ENCODE peak calls at places on chromosome 7, in five cellular contexts. Y, E, H, B and D are unnamed samples.

GRCh38 chr7:80837345-80837744 is 81.5 kb downstream of the SEMA3C start:
- DNase-seq in Y (no peak), E (no peak), H (no peak), B (no peak), D (no peak)

GRCh38 chr7:99601656-99602310 is 3.7 kb downstream of the TMEM225B start:
- DNase-seq in Y (no peak), E (no peak), H (no peak), B (no peak), D (no peak)

GRCh38 chr7:148700693-148701092 is 2.0 kb downstream of the CUL1 start:
- DNase-seq in Y (peak; percentile 56), E (peak; percentile 61), H (no peak), B (peak; percentile 65), D (no peak)

GRCh38 chr7:151930695-151931094 is 25.6 kb upstream of the GALNTL5 start:
- DNase-seq in Y (no peak), E (no peak), H (no peak), B (no peak), D (no peak)

GRCh38 chr7:16271990-16272665 is 149.2 kb downstream of the CRPPA start:
- DNase-seq in Y (peak; percentile 56), E (no peak), H (no peak), B (no peak), D (no peak)

GRCh38 chr7:96198047-96198636 is 123.8 kb downstream of the SLC25A13 start:
- DNase-seq in Y (peak; percentile 31), E (no peak), H (no peak), B (no peak), D (no peak)

GRCh38 chr7:143238289-143238995 is 16.6 kb downstream of the TAS2R40 start:
- DNase-seq in Y (no peak), E (no peak), H (no peak), B (no peak), D (no peak)

GRCh38 chr7:79785556-79785955 is 332.1 kb upstream of the MAGI2 start:
- DNase-seq in Y (peak; percentile 30), E (no peak), H (no peak), B (no peak), D (no peak)

GRCh38 chr7:71900556-71900955 is 511.6 kb downstream of the CALN1 start:
- DNase-seq in Y (no peak), E (no peak), H (no peak), B (no peak), D (no peak)

GRCh38 chr7:99128076-99128950 is 15.6 kb downstream of the SMURF1 start:
- DNase-seq in Y (no peak), E (no peak), H (no peak), B (no peak), D (no peak)

GRCh38 chr7:16697507-16698199 is 51.7 kb downstream of the BZW2 start:
- DNase-seq in Y (peak; percentile 73), E (no peak), H (no peak), B (no peak), D (no peak)

GRCh38 chr7:53431901-53432300 is 396.5 kb downstream of the POM121L12 start:
- DNase-seq in Y (no peak), E (no peak), H (no peak), B (no peak), D (no peak)

GRCh38 chr7:28507538-28508282 is 95.4 kb downstream of the CREB5 start:
- DNase-seq in Y (no peak), E (no peak), H (no peak), B (no peak), D (no peak)

GRCh38 chr7:74654811-74655210 is 2.7 kb upstream of the GTF2I start:
- DNase-seq in Y (no peak), E (no peak), H (no peak), B (no peak), D (no peak)

GRCh38 chr7:110130669-110131068 is 960.3 kb upstream of the LRRN3 start:
- DNase-seq in Y (no peak), E (no peak), H (no peak), B (no peak), D (no peak)

GRCh38 chr7:137933270-137934017 is 68.4 kb downstream of the CREB3L2 start:
- DNase-seq in Y (peak; percentile 82), E (peak; percentile 57), H (no peak), B (no peak), D (peak; percentile 48)

GRCh38 chr7:4819450-4820404 is 42.1 kb downstream of the PAPOLB start:
- DNase-seq in Y (no peak), E (no peak), H (no peak), B (no peak), D (peak; percentile 56)

GRCh38 chr7:135074096-135074495 is 73.8 kb upstream of the TMEM140 start:
- DNase-seq in Y (no peak), E (peak; percentile 33), H (no peak), B (no peak), D (no peak)

GRCh38 chr7:1081931-1082401 is 5.9 kb upstream of the GPER1 start:
- DNase-seq in Y (peak; percentile 73), E (no peak), H (no peak), B (no peak), D (no peak)

GRCh38 chr7:42074079-42074478 is 162.9 kb downstream of the GLI3 start:
- DNase-seq in Y (no peak), E (no peak), H (no peak), B (no peak), D (no peak)

GRCh38 chr7:13800694-13801448 is 188.6 kb downstream of the ETV1 start:
- DNase-seq in Y (peak; percentile 93), E (no peak), H (no peak), B (no peak), D (no peak)

GRCh38 chr7:133545613-133546012 is 292.7 kb downstream of the EXOC4 start:
- DNase-seq in Y (peak; percentile 66), E (no peak), H (no peak), B (no peak), D (no peak)

GRCh38 chr7:2001601-2002442 is 230.9 kb downstream of the MAD1L1 start:
- DNase-seq in Y (no peak), E (no peak), H (no peak), B (no peak), D (peak; percentile 11)

GRCh38 chr7:126483972-126484371 is 768.8 kb downstream of the GRM8 start:
- DNase-seq in Y (no peak), E (peak; percentile 81), H (no peak), B (no peak), D (no peak)

GRCh38 chr7:104982773-104983619 is 31.0 kb upstream of the KMT2E start:
- DNase-seq in Y (no peak), E (no peak), H (no peak), B (peak; percentile 52), D (no peak)

GRCh38 chr7:7662527-7662926 is 22.0 kb downstream of the UMAD1 start:
- DNase-seq in Y (no peak), E (peak; percentile 37), H (no peak), B (no peak), D (no peak)

GRCh38 chr7:93055543-93056107 is 62.2 kb downstream of the SAMD9 start:
- DNase-seq in Y (peak; percentile 18), E (peak; percentile 62), H (no peak), B (peak; percentile 54), D (no peak)

GRCh38 chr7:86058649-86059048 is 585.1 kb upstream of the GRM3 start:
- DNase-seq in Y (no peak), E (no peak), H (no peak), B (no peak), D (no peak)

GRCh38 chr7:130966246-130967009 is 232.4 kb upstream of the KLF14 start:
- DNase-seq in Y (peak; percentile 91), E (no peak), H (no peak), B (no peak), D (no peak)

GRCh38 chr7:40162516-40162915 is 27.7 kb downstream of the SUGCT start:
- DNase-seq in Y (peak; percentile 2), E (no peak), H (no peak), B (no peak), D (no peak)

GRCh38 chr7:98420966-98421612 is 20.2 kb upstream of the BAIAP2L1 start:
- DNase-seq in Y (no peak), E (peak; percentile 48), H (no peak), B (peak; percentile 73), D (peak; percentile 54)

GRCh38 chr7:158121441-158122045 is 466.1 kb downstream of the PTPRN2 start:
- DNase-seq in Y (no peak), E (no peak), H (no peak), B (no peak), D (no peak)

GRCh38 chr7:23065974-23066373 is 39.6 kb upstream of the KLHL7 start:
- DNase-seq in Y (peak; percentile 73), E (no peak), H (no peak), B (no peak), D (no peak)

GRCh38 chr7:148129023-148129422 is 461.5 kb upstream of the C7orf33 start:
- DNase-seq in Y (no peak), E (no peak), H (no peak), B (no peak), D (no peak)

GRCh38 chr7:20826243-20826642 is 39.6 kb upstream of the SP8 start:
- DNase-seq in Y (no peak), E (no peak), H (no peak), B (no peak), D (no peak)
- H3K4me3 ChIP-seq in Y (no peak overlapping the region), E (no peak overlapping the region), H (no peak overlapping the region), B (no peak overlapping the region), D (no peak overlapping the region)

DNA sequence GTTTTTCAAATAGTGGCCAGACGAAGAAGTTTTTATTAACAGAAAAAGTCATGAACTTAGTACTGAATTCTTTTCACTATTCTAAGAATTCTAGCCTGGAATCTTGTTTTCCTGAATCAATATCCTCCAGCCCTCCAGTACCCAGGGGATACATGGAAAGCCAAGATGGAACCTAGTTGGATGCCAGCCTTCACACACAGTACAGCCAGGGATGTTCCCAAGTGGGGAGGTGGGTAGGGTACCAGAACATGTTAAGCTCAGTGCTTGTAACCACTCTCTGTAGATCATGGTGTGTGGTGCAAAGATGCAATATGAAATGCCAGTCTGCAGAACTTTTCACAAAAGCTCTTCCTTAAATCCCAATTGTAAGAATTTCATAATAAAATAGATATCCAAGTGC is 128.0 kb downstream of the POU6F2 start:
- DNase-seq in Y (no peak), E (no peak), H (no peak), B (no peak), D (no peak)
- H3K4me1 ChIP-seq in Y (no peaks in the 10 kb centered on the region), E (no peaks in the 10 kb centered on the region), H (no peaks in the 10 kb centered on the region), B (no peaks in the 10 kb centered on the region), D (no peaks in the 10 kb centered on the region)

GRCh38 chr7:84210301-84210700 is 15.7 kb upstream of the SEMA3A start:
- DNase-seq in Y (no peak), E (peak; percentile 93), H (no peak), B (no peak), D (no peak)
- H3K4me3 ChIP-seq in Y (no peak overlapping the region), E (no peak overlapping the region), H (no peak overlapping the region), B (no peak overlapping the region), D (no peak overlapping the region)

DNA sequence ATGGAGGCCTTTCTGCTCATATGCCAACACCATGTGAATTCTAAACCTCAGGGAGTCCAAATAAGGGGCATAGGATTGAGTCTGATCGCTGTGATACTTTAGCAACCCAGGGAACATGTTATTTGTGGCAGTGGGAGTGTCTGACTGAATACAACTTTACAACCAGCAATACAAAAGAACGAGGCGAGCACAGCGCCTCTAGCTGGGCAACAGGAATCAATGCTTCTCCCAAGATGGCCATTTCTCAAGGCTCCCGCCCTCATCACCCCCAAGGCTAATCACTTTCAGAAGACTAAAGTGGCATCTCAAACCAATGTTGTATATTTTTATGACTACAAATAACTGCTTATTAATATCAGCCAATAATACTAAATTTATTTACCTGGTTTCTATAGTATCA is 28.1 kb downstream of the YWHAG start:
- DNase-seq in Y (no peak), E (no peak), H (no peak), B (no peak), D (no peak)
- H3K4me1 ChIP-seq in Y (peaks cover 6% of the 10 kb centered on the region), E (peaks cover 3% of the 10 kb centered on the region), H (peaks cover 87% of the 10 kb centered on the region), B (no peaks in the 10 kb centered on the region), D (peaks cover 19% of the 10 kb centered on the region)